ENCODE peak calls at places on chromosome 3, in seven cellular contexts. One of them, this sample, is unnamed. For H3K27me3 and H3K4me1, the result is how much of the 10 kb centered on the place peaks cover.

GRCh38 chr3:75294124-75294523 is 370.0 kb upstream of the FRG2C start:
- DNase-seq in cardiac muscle cell: peak
- DNase-seq in mesendoderm: peak
- DNase-seq in upper lobe of right lung: peak
- DNase-seq in GM23338: peak
- DNase-seq in heart right ventricle: peak
- DNase-seq in Caco-2: peak
- DNase-seq in this sample: peak

GRCh38 chr3:144187531-144188230 is 216.1 kb downstream of the DIPK2A start:
- DNase-seq in upper lobe of right lung: no peak
- DNase-seq in cardiac muscle cell: peak
- DNase-seq in heart right ventricle: no peak
- DNase-seq in GM23338: no peak
- DNase-seq in Caco-2: no peak
- DNase-seq in mesendoderm: no peak
- DNase-seq in this sample: no peak

GRCh38 chr3:87298111-87298718 is 21.8 kb upstream of the POU1F1 start:
- DNase-seq in Caco-2: peak
- DNase-seq in heart right ventricle: no peak
- DNase-seq in GM23338: peak
- DNase-seq in upper lobe of right lung: no peak
- DNase-seq in mesendoderm: peak
- DNase-seq in cardiac muscle cell: peak
- DNase-seq in this sample: peak

GRCh38 chr3:60953406-60953805 is 297.8 kb downstream of the FHIT start:
- DNase-seq in cardiac muscle cell: peak
- DNase-seq in Caco-2: no peak
- DNase-seq in heart right ventricle: no peak
- DNase-seq in GM23338: no peak
- DNase-seq in mesendoderm: no peak
- DNase-seq in upper lobe of right lung: no peak
- DNase-seq in this sample: no peak

GRCh38 chr3:4323246-4324027 is 20.3 kb downstream of the SETMAR start:
- DNase-seq in heart right ventricle: no peak
- DNase-seq in mesendoderm: no peak
- DNase-seq in GM23338: no peak
- DNase-seq in Caco-2: no peak
- DNase-seq in upper lobe of right lung: no peak
- DNase-seq in cardiac muscle cell: peak
- DNase-seq in this sample: no peak

GRCh38 chr3:4627651-4628375 is 134.7 kb downstream of the ITPR1 start:
- DNase-seq in upper lobe of right lung: no peak
- DNase-seq in GM23338: no peak
- DNase-seq in Caco-2: no peak
- DNase-seq in mesendoderm: no peak
- DNase-seq in heart right ventricle: no peak
- DNase-seq in cardiac muscle cell: no peak
- DNase-seq in this sample: no peak

GRCh38 chr3:66413151-66413751 is 87.6 kb downstream of the LRIG1 start:
- DNase-seq in cardiac muscle cell: peak
- DNase-seq in upper lobe of right lung: no peak
- DNase-seq in heart right ventricle: no peak
- DNase-seq in mesendoderm: no peak
- DNase-seq in GM23338: no peak
- DNase-seq in Caco-2: no peak
- DNase-seq in this sample: no peak

GRCh38 chr3:5071061-5071460 is 51.0 kb upstream of the ARL8B start:
- DNase-seq in GM23338: no peak
- DNase-seq in mesendoderm: no peak
- DNase-seq in heart right ventricle: no peak
- DNase-seq in cardiac muscle cell: peak
- DNase-seq in Caco-2: no peak
- DNase-seq in upper lobe of right lung: no peak
- DNase-seq in this sample: no peak

GRCh38 chr3:173529062-173529711 is 131.6 kb downstream of the NLGN1 start:
- DNase-seq in mesendoderm: peak
- DNase-seq in upper lobe of right lung: peak
- DNase-seq in GM23338: peak
- DNase-seq in cardiac muscle cell: peak
- DNase-seq in heart right ventricle: no peak
- DNase-seq in Caco-2: peak
- DNase-seq in this sample: no peak

GRCh38 chr3:190432216-190432615 is 17.5 kb downstream of the TMEM207 start:
- DNase-seq in cardiac muscle cell: peak
- DNase-seq in Caco-2: no peak
- DNase-seq in heart right ventricle: no peak
- DNase-seq in mesendoderm: peak
- DNase-seq in upper lobe of right lung: no peak
- DNase-seq in GM23338: no peak
- DNase-seq in this sample: no peak

GRCh38 chr3:23264413-23264812 is 61.3 kb downstream of the UBE2E2 start:
- DNase-seq in Caco-2: no peak
- DNase-seq in cardiac muscle cell: peak
- DNase-seq in GM23338: no peak
- DNase-seq in heart right ventricle: no peak
- DNase-seq in upper lobe of right lung: no peak
- DNase-seq in mesendoderm: no peak
- DNase-seq in this sample: no peak

GRCh38 chr3:81760924-81761903 is at the start of gene GBE1:
- DNase-seq in mesendoderm: peak
- DNase-seq in Caco-2: peak
- DNase-seq in GM23338: peak
- DNase-seq in upper lobe of right lung: peak
- DNase-seq in cardiac muscle cell: peak
- DNase-seq in heart right ventricle: peak
- DNase-seq in this sample: peak

GRCh38 chr3:15859507-15860013 is 61.8 kb upstream of the ANKRD28 start:
- DNase-seq in GM23338: peak
- DNase-seq in cardiac muscle cell: peak
- DNase-seq in mesendoderm: peak
- DNase-seq in upper lobe of right lung: peak
- DNase-seq in heart right ventricle: peak
- DNase-seq in Caco-2: peak
- DNase-seq in this sample: peak

GRCh38 chr3:69200384-69201068 is 78.1 kb upstream of the LMOD3 start:
- DNase-seq in upper lobe of right lung: no peak
- DNase-seq in GM23338: peak
- DNase-seq in Caco-2: peak
- DNase-seq in mesendoderm: peak
- DNase-seq in heart right ventricle: peak
- DNase-seq in cardiac muscle cell: peak
- DNase-seq in this sample: peak

GRCh38 chr3:83738202-83738601 is 1220.6 kb upstream of the CADM2 start:
- DNase-seq in Caco-2: no peak
- DNase-seq in upper lobe of right lung: no peak
- DNase-seq in mesendoderm: no peak
- DNase-seq in cardiac muscle cell: no peak
- DNase-seq in GM23338: no peak
- DNase-seq in heart right ventricle: no peak
- DNase-seq in this sample: no peak

GRCh38 chr3:9135930-9136525 is 113.4 kb downstream of the SRGAP3 start:
- DNase-seq in cardiac muscle cell: no peak
- DNase-seq in heart right ventricle: no peak
- DNase-seq in upper lobe of right lung: no peak
- DNase-seq in mesendoderm: peak
- DNase-seq in GM23338: peak
- DNase-seq in Caco-2: no peak
- DNase-seq in this sample: no peak

GRCh38 chr3:124545891-124546290 is 184.4 kb upstream of the UMPS start:
- DNase-seq in mesendoderm: peak
- DNase-seq in Caco-2: no peak
- DNase-seq in heart right ventricle: no peak
- DNase-seq in GM23338: no peak
- DNase-seq in cardiac muscle cell: no peak
- DNase-seq in upper lobe of right lung: no peak
- DNase-seq in this sample: no peak
- H3K27me3 ChIP-seq in mesendoderm: under half
- H3K27me3 ChIP-seq in Caco-2: under half
- H3K27me3 ChIP-seq in heart right ventricle: under half
- H3K27me3 ChIP-seq in GM23338: under half
- H3K27me3 ChIP-seq in cardiac muscle cell: under half
- H3K27me3 ChIP-seq in upper lobe of right lung: under half
- H3K27me3 ChIP-seq in this sample: under half

GRCh38 chr3:45983865-45984264 is 11.8 kb downstream of the FYCO1 start:
- DNase-seq in Caco-2: no peak
- DNase-seq in heart right ventricle: no peak
- DNase-seq in mesendoderm: no peak
- DNase-seq in upper lobe of right lung: no peak
- DNase-seq in GM23338: no peak
- DNase-seq in cardiac muscle cell: no peak
- DNase-seq in this sample: no peak
- H3K4me1 ChIP-seq in Caco-2: under half
- H3K4me1 ChIP-seq in heart right ventricle: half or more
- H3K4me1 ChIP-seq in mesendoderm: under half
- H3K4me1 ChIP-seq in upper lobe of right lung: under half
- H3K4me1 ChIP-seq in GM23338: under half
- H3K4me1 ChIP-seq in cardiac muscle cell: half or more
- H3K4me1 ChIP-seq in this sample: under half

GRCh38 chr3:171240504-171240835 is 213.9 kb upstream of the SLC2A2 start:
- DNase-seq in upper lobe of right lung: no peak
- DNase-seq in heart right ventricle: no peak
- DNase-seq in GM23338: no peak
- DNase-seq in cardiac muscle cell: no peak
- DNase-seq in mesendoderm: no peak
- DNase-seq in Caco-2: no peak
- DNase-seq in this sample: no peak
- H3K4me3 ChIP-seq in upper lobe of right lung: no peak
- H3K4me3 ChIP-seq in heart right ventricle: no peak
- H3K4me3 ChIP-seq in GM23338: no peak
- H3K4me3 ChIP-seq in cardiac muscle cell: no peak
- H3K4me3 ChIP-seq in mesendoderm: no peak
- H3K4me3 ChIP-seq in Caco-2: no peak
- H3K4me3 ChIP-seq in this sample: no peak

GRCh38 chr3:29805757-29806156 is 524.9 kb downstream of the RBMS3 start:
- DNase-seq in mesendoderm: no peak
- DNase-seq in Caco-2: no peak
- DNase-seq in cardiac muscle cell: peak
- DNase-seq in upper lobe of right lung: no peak
- DNase-seq in heart right ventricle: no peak
- DNase-seq in GM23338: no peak
- DNase-seq in this sample: no peak
- H3K27me3 ChIP-seq in mesendoderm: under half
- H3K27me3 ChIP-seq in Caco-2: under half
- H3K27me3 ChIP-seq in cardiac muscle cell: under half
- H3K27me3 ChIP-seq in upper lobe of right lung: under half
- H3K27me3 ChIP-seq in heart right ventricle: under half
- H3K27me3 ChIP-seq in GM23338: under half
- H3K27me3 ChIP-seq in this sample: under half

GRCh38 chr3:127762787-127763105 is 59.6 kb downstream of the MGLL start:
- DNase-seq in mesendoderm: no peak
- DNase-seq in GM23338: no peak
- DNase-seq in Caco-2: no peak
- DNase-seq in upper lobe of right lung: no peak
- DNase-seq in cardiac muscle cell: no peak
- DNase-seq in heart right ventricle: no peak
- DNase-seq in this sample: no peak

GRCh38 chr3:127763816-127764215 is 58.5 kb downstream of the MGLL start:
- DNase-seq in cardiac muscle cell: no peak
- DNase-seq in upper lobe of right lung: no peak
- DNase-seq in Caco-2: no peak
- DNase-seq in GM23338: no peak
- DNase-seq in mesendoderm: no peak
- DNase-seq in heart right ventricle: no peak
- DNase-seq in this sample: no peak

GRCh38 chr3:127763337-127763736 is 59.0 kb downstream of the MGLL start:
- DNase-seq in upper lobe of right lung: no peak
- DNase-seq in cardiac muscle cell: no peak
- DNase-seq in Caco-2: no peak
- DNase-seq in GM23338: no peak
- DNase-seq in mesendoderm: no peak
- DNase-seq in heart right ventricle: no peak
- DNase-seq in this sample: no peak

GRCh38 chr3:127764841-127765362 is 57.4 kb downstream of the MGLL start:
- DNase-seq in cardiac muscle cell: no peak
- DNase-seq in heart right ventricle: no peak
- DNase-seq in mesendoderm: no peak
- DNase-seq in Caco-2: no peak
- DNase-seq in GM23338: no peak
- DNase-seq in upper lobe of right lung: no peak
- DNase-seq in this sample: no peak

DNA sequence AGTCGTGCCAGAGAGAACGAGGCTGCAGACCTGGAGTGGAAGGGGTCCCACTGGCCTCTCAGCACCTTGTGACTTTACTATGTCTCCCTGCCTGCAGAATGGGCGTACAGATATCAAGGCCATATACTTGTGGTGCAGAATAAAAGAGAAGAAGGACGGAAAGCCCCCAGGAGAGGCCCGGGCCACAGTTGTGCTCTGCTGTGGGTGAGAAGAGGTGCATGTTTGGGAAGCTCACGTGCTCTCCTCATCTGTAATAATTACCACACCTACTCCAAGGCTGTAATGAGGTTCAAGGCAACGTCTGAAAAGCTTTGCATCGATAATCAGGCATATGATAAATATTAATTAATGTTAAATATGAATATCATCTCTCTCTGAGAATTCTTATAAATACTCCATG is 58.0 kb downstream of the MGLL start:
- DNase-seq in upper lobe of right lung: no peak
- DNase-seq in Caco-2: no peak
- DNase-seq in cardiac muscle cell: no peak
- DNase-seq in heart right ventricle: no peak
- DNase-seq in GM23338: no peak
- DNase-seq in mesendoderm: no peak
- DNase-seq in this sample: no peak
- H3K4me1 ChIP-seq in upper lobe of right lung: under half
- H3K4me1 ChIP-seq in Caco-2: under half
- H3K4me1 ChIP-seq in cardiac muscle cell: under half
- H3K4me1 ChIP-seq in heart right ventricle: half or more
- H3K4me1 ChIP-seq in GM23338: under half
- H3K4me1 ChIP-seq in mesendoderm: under half
- H3K4me1 ChIP-seq in this sample: under half

GRCh38 chr3:124834723-124835718 is 52.1 kb downstream of the ITGB5 start:
- DNase-seq in GM23338: peak
- DNase-seq in cardiac muscle cell: peak
- DNase-seq in upper lobe of right lung: no peak
- DNase-seq in Caco-2: peak
- DNase-seq in mesendoderm: peak
- DNase-seq in heart right ventricle: peak
- DNase-seq in this sample: peak
- H3K4me3 ChIP-seq in GM23338: peak
- H3K4me3 ChIP-seq in cardiac muscle cell: no peak
- H3K4me3 ChIP-seq in upper lobe of right lung: peak
- H3K4me3 ChIP-seq in Caco-2: peak
- H3K4me3 ChIP-seq in mesendoderm: no peak
- H3K4me3 ChIP-seq in heart right ventricle: no peak
- H3K4me3 ChIP-seq in this sample: peak

GRCh38 chr3:39808467-39809180 is 785 bp upstream of the MYRIP start:
- DNase-seq in mesendoderm: peak
- DNase-seq in upper lobe of right lung: peak
- DNase-seq in Caco-2: peak
- DNase-seq in cardiac muscle cell: peak
- DNase-seq in heart right ventricle: peak
- DNase-seq in GM23338: peak
- DNase-seq in this sample: no peak
- H3K27me3 ChIP-seq in mesendoderm: under half
- H3K27me3 ChIP-seq in upper lobe of right lung: under half
- H3K27me3 ChIP-seq in Caco-2: under half
- H3K27me3 ChIP-seq in cardiac muscle cell: half or more
- H3K27me3 ChIP-seq in heart right ventricle: under half
- H3K27me3 ChIP-seq in GM23338: half or more
- H3K27me3 ChIP-seq in this sample: under half